ENCODE peak calls at places on chromosome 4, in seven cellular contexts. X, K, S, Z, L, W and B are unnamed samples. For H3K4me1, the result is how much of the 10 kb centered on the place peaks cover.

GRCh38 chr4:953574-953915 is 19.8 kb downstream of the DGKQ start:
- DNase-seq in X (no peak), K (no peak), S (no peak), Z (no peak), L (no peak), W (no peak), B (no peak)

GRCh38 chr4:40216622-40217366 is 20.0 kb downstream of the RHOH start:
- DNase-seq in X (no peak), K (no peak), S (no peak), Z (no peak), L (no peak), W (no peak), B (no peak)

GRCh38 chr4:160318567-160319220 is 1215.8 kb downstream of the RAPGEF2 start:
- DNase-seq in X (no peak), K (no peak), S (peak), Z (no peak), L (no peak), W (no peak), B (no peak)

GRCh38 chr4:9987749-9988346 is 33.4 kb downstream of the SLC2A9 start:
- DNase-seq in X (no peak), K (no peak), S (no peak), Z (no peak), L (no peak), W (no peak), B (peak)

GRCh38 chr4:54289316-54289715 is 60.2 kb downstream of the PDGFRA start:
- DNase-seq in X (no peak), K (no peak), S (no peak), Z (no peak), L (no peak), W (no peak), B (no peak)

GRCh38 chr4:104163820-104164219 is 330.9 kb downstream of the CXXC4 start:
- DNase-seq in X (no peak), K (no peak), S (peak), Z (no peak), L (no peak), W (no peak), B (no peak)

GRCh38 chr4:163344147-163345050 is 707 bp downstream of the NPY5R start:
- DNase-seq in X (no peak), K (no peak), S (no peak), Z (no peak), L (no peak), W (peak), B (peak)

GRCh38 chr4:154606728-154607723 is 5.4 kb downstream of the FGG start:
- DNase-seq in X (no peak), K (no peak), S (no peak), Z (no peak), L (no peak), W (no peak), B (no peak)

GRCh38 chr4:182699825-182700224 is 217.4 kb downstream of the DCTD start:
- DNase-seq in X (no peak), K (peak), S (no peak), Z (no peak), L (peak), W (no peak), B (no peak)

GRCh38 chr4:172826346-172826745 is 342.3 kb upstream of the GALNT7 start:
- DNase-seq in X (peak), K (no peak), S (peak), Z (no peak), L (no peak), W (peak), B (no peak)

GRCh38 chr4:52019941-52020657 is at the start of gene LRRC66:
- DNase-seq in X (peak), K (no peak), S (no peak), Z (no peak), L (peak), W (no peak), B (no peak)

GRCh38 chr4:155573126-155573525 is 93.5 kb upstream of the GUCY1A1 start:
- DNase-seq in X (no peak), K (no peak), S (no peak), Z (no peak), L (no peak), W (no peak), B (no peak)

DNA sequence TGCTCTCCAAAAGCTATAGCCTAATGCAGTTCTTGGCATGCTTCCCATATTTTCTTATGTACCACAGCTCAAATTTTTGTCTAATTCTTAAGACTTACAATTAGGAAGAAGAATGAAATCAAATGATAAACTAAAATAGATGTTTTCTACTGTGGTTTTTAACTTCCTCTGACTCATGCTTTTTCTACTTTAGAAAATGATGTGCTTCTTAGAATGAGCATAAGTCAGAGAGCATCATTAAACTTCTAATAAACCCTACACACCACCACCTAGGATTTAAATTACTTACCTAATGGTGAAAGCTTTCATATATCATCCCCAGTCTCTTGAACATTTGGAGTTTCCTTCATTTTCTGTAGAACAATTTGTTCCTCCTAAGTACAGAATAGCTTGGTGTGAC is 217.0 kb upstream of the NDST3 start:
- DNase-seq in X (no peak), K (peak), S (peak), Z (no peak), L (peak), W (no peak), B (no peak)
- H3K4me1 ChIP-seq in X (under half), K (under half), S (under half), Z (under half), L (under half), W (under half), B (under half)

DNA sequence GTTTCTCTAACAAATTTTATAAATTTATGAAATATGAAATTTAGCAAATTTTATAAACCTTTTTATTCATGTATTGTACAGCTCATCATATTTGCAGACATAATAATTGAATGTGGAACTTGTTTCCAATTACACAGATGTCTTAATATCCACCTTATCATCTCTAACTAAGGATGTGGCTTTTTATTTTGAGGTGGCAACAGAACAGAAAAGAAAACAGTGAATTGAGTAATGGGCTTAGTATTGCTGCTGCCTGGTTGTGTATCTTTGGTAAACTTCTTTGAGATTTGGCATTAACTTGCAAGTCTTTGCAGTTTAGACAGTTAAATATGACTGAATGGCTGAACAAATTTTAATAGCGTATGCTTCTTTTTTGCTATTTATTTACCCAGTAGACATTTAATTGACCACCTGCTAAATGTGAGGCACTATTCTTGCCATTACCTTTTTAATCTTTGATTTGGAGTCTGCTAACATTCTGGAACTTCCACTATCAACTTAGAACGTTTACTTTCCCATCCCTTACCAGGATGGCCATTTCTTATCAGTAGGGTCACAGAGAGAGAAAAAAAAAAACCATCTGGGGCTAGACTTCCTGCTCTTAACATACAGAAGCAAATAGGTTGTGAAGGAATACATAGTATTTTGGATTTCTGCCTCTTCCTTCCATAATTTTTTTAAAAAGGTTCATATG is 44.8 kb downstream of the CLCN3 start:
- DNase-seq in X (no peak), K (no peak), S (no peak), Z (no peak), L (no peak), W (no peak), B (no peak)
- H3K4me2 ChIP-seq in X (no peak), K (no peak), S (peak), Z (no peak), L (no peak), W (no peak), B (no peak)

GRCh38 chr4:7901274-7901845 is 38.3 kb downstream of the AFAP1 start:
- DNase-seq in X (no peak), K (no peak), S (no peak), Z (no peak), L (no peak), W (peak), B (no peak)
- H3K4me1 ChIP-seq in X (half or more), K (under half), S (half or more), Z (under half), L (under half), W (under half), B (half or more)

GRCh38 chr4:81454498-81454897 is 17.2 kb downstream of the RASGEF1B start:
- DNase-seq in X (peak), K (peak), S (no peak), Z (no peak), L (no peak), W (no peak), B (no peak)
- H3K4me2 ChIP-seq in X (no peak), K (no peak), S (no peak), Z (no peak), L (no peak), W (no peak), B (no peak)

GRCh38 chr4:88965053-88965452 is 91.9 kb downstream of the FAM13A start:
- DNase-seq in X (peak), K (peak), S (peak), Z (no peak), L (no peak), W (no peak), B (no peak)
- H3K4me1 ChIP-seq in X (under half), K (under half), S (under half), Z (under half), L (under half), W (under half), B (under half)

GRCh38 chr4:38671594-38671943 is 7.6 kb downstream of the KLF3 start:
- DNase-seq in X (no peak), K (no peak), S (no peak), Z (no peak), L (no peak), W (no peak), B (no peak)
- H3K4me2 ChIP-seq in X (no peak), K (no peak), S (peak), Z (no peak), L (no peak), W (peak), B (no peak)

GRCh38 chr4:113539408-113539807 is 222.1 kb downstream of the CAMK2D start:
- DNase-seq in X (peak), K (peak), S (peak), Z (no peak), L (peak), W (no peak), B (peak)
- H3K4me1 ChIP-seq in X (under half), K (under half), S (under half), Z (under half), L (under half), W (under half), B (under half)

GRCh38 chr4:123649644-123650356 is 253.2 kb downstream of the SPRY1 start:
- DNase-seq in X (peak), K (peak), S (peak), Z (peak), L (peak), W (peak), B (no peak)

GRCh38 chr4:123651536-123652175 is 255.1 kb downstream of the SPRY1 start:
- DNase-seq in X (no peak), K (no peak), S (no peak), Z (no peak), L (no peak), W (no peak), B (no peak)

GRCh38 chr4:123652501-123652900 is 255.9 kb downstream of the SPRY1 start:
- DNase-seq in X (no peak), K (peak), S (no peak), Z (no peak), L (no peak), W (no peak), B (no peak)

GRCh38 chr4:123649248-123649643 is 252.7 kb downstream of the SPRY1 start:
- DNase-seq in X (no peak), K (no peak), S (no peak), Z (no peak), L (no peak), W (no peak), B (no peak)

DNA sequence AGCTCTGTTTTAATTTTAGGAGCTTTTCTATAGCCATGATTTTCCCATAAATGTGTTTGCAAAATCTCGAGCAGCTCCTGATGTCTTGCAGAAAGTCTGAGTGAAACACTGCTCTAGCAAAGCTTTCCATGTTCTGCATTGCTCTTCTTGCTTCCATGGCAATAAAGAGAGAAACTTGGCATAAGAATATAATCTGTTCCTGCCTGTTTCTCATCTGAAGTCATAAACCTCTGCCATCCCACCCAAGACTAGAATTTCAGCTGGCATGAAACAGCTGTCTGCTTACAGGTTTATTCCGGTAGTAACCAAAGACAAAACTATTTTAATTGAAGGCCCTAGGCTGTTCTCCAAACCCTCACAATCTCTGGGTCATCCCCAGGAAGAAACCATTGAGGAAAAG is 254.5 kb downstream of the SPRY1 start:
- DNase-seq in X (peak), K (no peak), S (no peak), Z (no peak), L (no peak), W (no peak), B (no peak)
- H3K4me2 ChIP-seq in X (no peak), K (no peak), S (no peak), Z (no peak), L (no peak), W (no peak), B (no peak)

DNA sequence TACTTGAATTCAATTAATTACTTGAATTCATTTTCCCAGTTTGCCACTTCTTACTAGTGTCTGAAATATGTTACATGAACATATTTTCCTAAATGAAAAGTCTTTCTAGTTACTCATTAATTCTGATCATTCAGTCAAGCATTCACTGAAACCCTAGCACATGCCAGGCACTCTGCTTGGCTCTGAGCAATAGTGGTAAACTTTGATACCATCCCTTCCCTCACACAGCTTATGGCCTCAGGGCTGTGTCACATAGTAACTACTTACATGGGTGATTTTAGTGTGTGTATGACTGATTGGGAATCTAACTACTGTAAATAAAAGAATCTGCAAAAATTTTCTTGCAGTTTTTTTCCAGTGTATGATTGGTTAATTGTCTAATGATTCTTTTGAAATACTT is 32.7 kb downstream of the METAP1 start:
- DNase-seq in X (peak), K (peak), S (peak), Z (no peak), L (no peak), W (no peak), B (no peak)
- H3K4me1 ChIP-seq in X (under half), K (under half), S (under half), Z (under half), L (under half), W (under half), B (under half)